ENCODE peak calls at places on chromosomes 1 and 21, in eight cellular contexts. B is effector CD4-positive, alpha-beta T cell; X is activated CD8-positive, alpha-beta memory T cell treated with anti-CD3 and anti-CD28 coated beads, Interleukin-2, amount 50 U/mL, for 48 hours; V is NCI-H1048; E is mesothelial cell of epicardium; C is NCI-H2029; H is Caco-2; Z is Calu3. N is an unnamed sample.
A peak's percentile ranks its signal among the peaks of the same experiment; 100 is the strongest.

GRCh38 chr1:64550505-64550904 is 80.6 kb downstream of the CACHD1 start:
- DNase-seq in X (no peak), H (no peak), B (no peak), V (no peak), Z (no peak), E (no peak), C (peak; percentile 92), N (no peak)

GRCh38 chr1:70979879-70980278 is 67.7 kb downstream of the PTGER3 start:
- DNase-seq in X (no peak), C (no peak), V (no peak), E (no peak), B (no peak), H (no peak), Z (no peak), N (no peak)

GRCh38 chr1:2429780-2430591 is 17.6 kb upstream of the PEX10 start:
- DNase-seq in C (no peak), X (no peak), E (no peak), H (no peak), V (no peak), B (no peak), Z (no peak), N (peak; percentile 58)

GRCh38 chr21:44459712-44460440 is 4.6 kb downstream of the LRRC3 start:
- DNase-seq in E (no peak), X (no peak), Z (no peak), H (no peak), B (no peak), V (no peak), C (no peak), N (no peak)

GRCh38 chr1:155126494-155127104 is 1.1 kb upstream of the EFNA1 start:
- DNase-seq in V (peak; percentile 67), C (peak; percentile 43), B (peak; percentile 27), E (no peak), X (peak; percentile 62), H (peak; percentile 90), Z (peak; percentile 52), N (peak; percentile 71)

GRCh38 chr1:25572708-25573590 is 29.5 kb downstream of the LDLRAP1 start:
- DNase-seq in Z (peak; percentile 69), B (peak; percentile 43), V (no peak), E (no peak), X (peak; percentile 74), C (no peak), H (peak; percentile 75), N (peak; percentile 54)

GRCh38 chr1:48200166-48200900 is 22.2 kb upstream of the SLC5A9 start:
- DNase-seq in Z (no peak), B (no peak), X (no peak), E (no peak), C (no peak), V (peak; percentile 48), H (no peak), N (no peak)

GRCh38 chr1:54850082-54850730 is 36.8 kb downstream of the DHCR24 start:
- DNase-seq in X (peak; percentile 28), Z (no peak), V (no peak), E (no peak), H (no peak), C (no peak), B (no peak), N (no peak)

GRCh38 chr1:98556521-98557158 is 104.9 kb upstream of the SNX7 start:
- DNase-seq in C (peak; percentile 7), H (no peak), E (no peak), V (peak; percentile 21), Z (no peak), X (no peak), B (no peak), N (peak; percentile 43)

GRCh38 chr1:202343652-202344349 is 2.1 kb upstream of the UBE2T start:
- DNase-seq in X (no peak), B (no peak), Z (peak; percentile 21), H (no peak), E (no peak), C (peak; percentile 15), V (peak; percentile 68), N (peak; percentile 74)

GRCh38 chr1:7589774-7590425 is 181.2 kb upstream of the VAMP3 start:
- DNase-seq in E (peak; percentile 8), C (no peak), X (no peak), B (no peak), H (peak; percentile 15), Z (no peak), V (no peak), N (no peak)

GRCh38 chr1:160836981-160837557 is 25.6 kb downstream of the CD244 start:
- DNase-seq in X (no peak), V (no peak), H (no peak), B (no peak), Z (no peak), C (no peak), E (no peak), N (no peak)

GRCh38 chr21:26982767-26983166 is 15.9 kb upstream of the ADAMTS5 start:
- DNase-seq in V (no peak), X (no peak), Z (peak; percentile 8), H (no peak), B (no peak), C (no peak), E (no peak), N (no peak)

GRCh38 chr21:35195232-35195631 is 146.1 kb upstream of the RUNX1 start:
- DNase-seq in B (no peak), E (no peak), X (no peak), V (no peak), H (no peak), C (no peak), Z (no peak), N (no peak)

GRCh38 chr1:238833919-238834318 is 552.4 kb upstream of the CHRM3 start:
- DNase-seq in H (no peak), X (no peak), C (no peak), Z (no peak), E (no peak), V (no peak), B (no peak), N (no peak)

GRCh38 chr1:90761781-90762589 is 44.9 kb upstream of the BARHL2 start:
- DNase-seq in X (no peak), Z (no peak), C (no peak), H (no peak), E (peak; percentile 19), B (no peak), V (peak; percentile 70), N (no peak)

GRCh38 chr1:198849108-198849507 is 210.3 kb downstream of the PTPRC start:
- DNase-seq in X (no peak), B (no peak), V (no peak), E (no peak), C (no peak), H (no peak), Z (no peak), N (no peak)

GRCh38 chr1:26724938-26725337 is 29.1 kb downstream of the ARID1A start:
- DNase-seq in H (no peak), X (no peak), E (no peak), C (no peak), Z (no peak), B (no peak), V (no peak), N (no peak)

GRCh38 chr1:235913311-235913710 is 46.6 kb upstream of the LYST start:
- DNase-seq in C (no peak), E (no peak), B (no peak), X (no peak), Z (no peak), V (no peak), H (no peak), N (no peak)

GRCh38 chr1:38839363-38839762 is 20.2 kb downstream of the RRAGC start:
- DNase-seq in X (no peak), Z (no peak), H (no peak), E (no peak), V (no peak), C (no peak), B (no peak), N (no peak)

GRCh38 chr21:41641821-41642368 is 125.0 kb downstream of the RIPK4 start:
- DNase-seq in Z (peak; percentile 72), X (no peak), C (no peak), H (no peak), V (no peak), E (no peak), B (no peak), N (peak; percentile 64)

N was measured in trophoblast cell.